ENCODE peak calls at places on chromosomes 6 and 20, in seven cellular contexts. X, N, A, G, P, T and M are unnamed samples. For H3K4me1, the result is how much of the 10 kb centered on the place peaks cover.

GRCh38 chr6:70889270-70889669 is 67.6 kb downstream of the B3GAT2 start:
- DNase-seq in T (no peak), A (no peak), N (no peak), P (no peak), G (no peak), X (no peak), M (no peak)

GRCh38 chr6:4860387-4860786 is 84.2 kb downstream of the CDYL start:
- DNase-seq in G (no peak), N (no peak), A (no peak), X (no peak), T (no peak), P (no peak), M (no peak)

GRCh38 chr6:105594272-105594671 is 191.4 kb upstream of the PREP start:
- DNase-seq in X (no peak), N (no peak), P (no peak), G (no peak), A (no peak), T (no peak), M (no peak)

GRCh38 chr6:87789198-87789899 is 87.3 kb upstream of the AKIRIN2 start:
- DNase-seq in N (peak), X (peak), P (no peak), A (no peak), T (peak), G (no peak), M (no peak)

GRCh38 chr6:81075974-81076373 is 676.5 kb downstream of the TENT5A start:
- DNase-seq in A (no peak), T (peak), N (peak), G (no peak), X (no peak), P (no peak), M (no peak)

GRCh38 chr6:150169609-150170008 is 26.8 kb downstream of the PPP1R14C start:
- DNase-seq in G (no peak), N (peak), T (no peak), A (no peak), X (no peak), P (no peak), M (no peak)

GRCh38 chr20:51763965-51764602 is 4.1 kb downstream of the ATP9A start:
- DNase-seq in X (no peak), P (no peak), N (peak), G (no peak), T (no peak), A (no peak), M (no peak)

GRCh38 chr20:63734946-63735858 is 1.3 kb upstream of the LIME1 start:
- DNase-seq in P (no peak), N (no peak), X (no peak), G (no peak), A (peak), T (no peak), M (no peak)

GRCh38 chr6:37783831-37784584 is 35.5 kb upstream of the ZFAND3 start:
- DNase-seq in P (no peak), X (no peak), T (no peak), N (no peak), G (no peak), A (peak), M (no peak)

GRCh38 chr20:36887779-36888133 is 11.8 kb downstream of the TLDC2 start:
- DNase-seq in A (no peak), P (no peak), G (no peak), X (no peak), N (no peak), T (no peak), M (peak)

GRCh38 chr20:9068896-9069663 is at the start of gene PLCB4:
- DNase-seq in T (no peak), N (peak), G (peak), A (peak), X (peak), P (no peak), M (peak)

GRCh38 chr6:151325075-151326050 is 66.0 kb downstream of the ZBTB2 start:
- DNase-seq in A (peak), P (no peak), G (peak), T (peak), N (peak), X (peak), M (peak)

GRCh38 chr6:12293931-12294800 is 4.0 kb downstream of the EDN1 start:
- DNase-seq in G (no peak), P (no peak), N (no peak), T (no peak), X (no peak), A (no peak), M (no peak)

GRCh38 chr20:35854697-35855434 is 83.1 kb downstream of the PHF20 start:
- DNase-seq in A (no peak), N (peak), T (no peak), G (no peak), P (no peak), X (no peak), M (no peak)

GRCh38 chr6:111469543-111469942 is 13.5 kb downstream of the REV3L start:
- DNase-seq in T (no peak), N (no peak), G (no peak), X (no peak), A (no peak), P (no peak), M (no peak)

GRCh38 chr6:145044606-145045275 is 690.6 kb downstream of the EPM2A start:
- DNase-seq in X (no peak), A (no peak), N (peak), G (no peak), P (no peak), T (no peak), M (no peak)

GRCh38 chr6:111625511-111626331 is 20.0 kb upstream of the TRAF3IP2 start:
- DNase-seq in X (no peak), A (no peak), P (no peak), N (peak), T (no peak), G (no peak), M (peak)

GRCh38 chr6:155177369-155177961 is 86.3 kb upstream of the CLDN20 start:
- DNase-seq in G (no peak), P (no peak), X (peak), T (peak), N (peak), A (no peak), M (no peak)

GRCh38 chr20:63942250-63943006 is 13.8 kb downstream of the UCKL1 start:
- DNase-seq in A (peak), G (peak), N (peak), P (no peak), T (no peak), X (no peak), M (peak)

GRCh38 chr20:13638162-13638495 is 603 bp downstream of the TASP1 start:
- DNase-seq in P (no peak), A (no peak), G (no peak), N (peak), T (peak), X (peak), M (no peak)

GRCh38 chr20:22586645-22587310 is 2.4 kb upstream of the FOXA2 start:
- DNase-seq in A (no peak), G (no peak), N (no peak), X (peak), T (peak), P (no peak), M (no peak)

GRCh38 chr20:6053776-6054688 is at the start of gene LRRN4:
- DNase-seq in X (no peak), N (peak), T (peak), A (no peak), G (no peak), P (no peak), M (no peak)

GRCh38 chr6:137002505-137002904 is 42.3 kb downstream of the IL20RA start:
- DNase-seq in N (no peak), G (no peak), X (no peak), A (no peak), T (no peak), P (no peak), M (no peak)

GRCh38 chr6:168016756-168017525 is 19.5 kb downstream of the KIF25 start:
- DNase-seq in P (no peak), X (no peak), A (no peak), N (no peak), G (peak), T (no peak), M (no peak)

GRCh38 chr6:167396068-167396658 is 71.3 kb downstream of the TTLL2 start:
- DNase-seq in T (no peak), P (no peak), N (no peak), X (no peak), G (no peak), A (no peak), M (no peak)

GRCh38 chr20:52003415-52003814 is 188.2 kb downstream of the ZFP64 start:
- DNase-seq in P (no peak), G (no peak), X (no peak), A (no peak), N (no peak), T (no peak), M (no peak)

GRCh38 chr20:46651091-46651962 is at the start of gene SLC13A3:
- DNase-seq in N (no peak), G (no peak), P (no peak), T (peak), X (no peak), A (no peak), M (no peak)

GRCh38 chr6:119152187-119152586 is 73.7 kb upstream of the FAM184A start:
- DNase-seq in P (no peak), T (no peak), N (no peak), G (no peak), X (no peak), A (no peak), M (no peak)

GRCh38 chr6:168340819-168341218 is 21.2 kb upstream of the DACT2 start:
- DNase-seq in A (no peak), N (no peak), P (no peak), T (no peak), X (no peak), G (no peak), M (no peak)

GRCh38 chr6:44685213-44685612 is 297.7 kb downstream of the CDC5L start:
- DNase-seq in P (no peak), G (no peak), A (no peak), T (no peak), N (no peak), X (no peak), M (no peak)

GRCh38 chr20:38152175-38153010 is 12.7 kb downstream of the TGM2 start:
- DNase-seq in P (peak), N (peak), T (peak), G (peak), A (peak), X (peak), M (peak)

GRCh38 chr6:131250121-131250520 is 114.9 kb downstream of the AKAP7 start:
- DNase-seq in N (peak), T (no peak), P (no peak), X (no peak), G (peak), A (peak), M (peak)

GRCh38 chr6:13865132-13865531 is 50.8 kb upstream of the MCUR1 start:
- DNase-seq in A (no peak), N (no peak), P (no peak), X (no peak), T (no peak), G (no peak), M (no peak)

GRCh38 chr6:46130665-46131064 is 876 bp downstream of the ENPP4 start:
- DNase-seq in T (no peak), A (no peak), G (no peak), P (no peak), N (no peak), X (no peak), M (no peak)

GRCh38 chr20:58746551-58747399 is 54.2 kb downstream of the NPEPL1 start:
- DNase-seq in X (no peak), G (no peak), N (no peak), T (no peak), A (no peak), P (no peak), M (no peak)

GRCh38 chr6:81987293-81987692 is 234.8 kb upstream of the TENT5A start:
- DNase-seq in X (no peak), N (no peak), A (no peak), P (no peak), T (no peak), G (no peak), M (no peak)

GRCh38 chr20:32831982-32832381 is 12.2 kb downstream of the MAPRE1 start:
- DNase-seq in X (no peak), P (no peak), N (no peak), G (no peak), A (no peak), T (no peak), M (no peak)

GRCh38 chr6:149890629-149891045 is 7.3 kb downstream of the RAET1E start:
- DNase-seq in G (no peak), T (no peak), X (no peak), A (no peak), P (no peak), N (no peak), M (no peak)

GRCh38 chr6:38977101-38977500 is 71.5 kb upstream of the GLP1R start:
- DNase-seq in G (no peak), N (no peak), T (no peak), A (no peak), P (no peak), X (no peak), M (no peak)

GRCh38 chr6:38346291-38347079 is 293.2 kb downstream of the BTBD9 start:
- DNase-seq in A (no peak), N (peak), X (no peak), T (no peak), G (no peak), P (no peak), M (no peak)

GRCh38 chr6:26383624-26384417 is 913 bp downstream of the BTN2A2 start:
- DNase-seq in G (peak), T (no peak), X (no peak), A (peak), N (peak), P (no peak), M (no peak)
- TF ChIP-seq POLR2A in G (no peak), T (no peak), X (no peak), A (peak), N (no peak), P (peak), M (no peak)

GRCh38 chr6:165646484-165646883 is 16.6 kb downstream of the PDE10A start:
- DNase-seq in N (no peak), P (no peak), T (no peak), X (no peak), A (no peak), G (no peak), M (no peak)

GRCh38 chr6:165649701-165650137 is 13.3 kb downstream of the PDE10A start:
- DNase-seq in G (peak), T (no peak), X (no peak), A (no peak), N (peak), P (no peak), M (no peak)

GRCh38 chr6:165645919-165646318 is 17.1 kb downstream of the PDE10A start:
- DNase-seq in T (no peak), A (no peak), G (no peak), N (no peak), X (no peak), P (no peak), M (no peak)

GRCh38 chr6:165647041-165647440 is 16.0 kb downstream of the PDE10A start:
- DNase-seq in T (no peak), P (no peak), G (no peak), A (no peak), X (no peak), N (no peak), M (no peak)

GRCh38 chr6:165649152-165649551 is 13.9 kb downstream of the PDE10A start:
- DNase-seq in N (no peak), G (no peak), A (no peak), T (no peak), P (no peak), X (no peak), M (no peak)
- H3K4me1 ChIP-seq in N (under half), G (under half), A (under half), T (under half), P (under half), X (under half), M (under half)

GRCh38 chr6:156776470-156776840 is 723 bp upstream of the ARID1B start:
- DNase-seq in T (peak), N (peak), X (no peak), P (no peak), A (no peak), G (no peak), M (no peak)

GRCh38 chr6:156774872-156775405 is 2.2 kb upstream of the ARID1B start:
- DNase-seq in G (no peak), P (no peak), X (no peak), T (no peak), N (no peak), A (no peak), M (no peak)

GRCh38 chr6:156773476-156773875 is 3.7 kb upstream of the ARID1B start:
- DNase-seq in T (no peak), G (no peak), N (no peak), X (no peak), A (no peak), P (no peak), M (no peak)

GRCh38 chr6:156775717-156776116 is 1.5 kb upstream of the ARID1B start:
- DNase-seq in X (no peak), G (no peak), T (no peak), A (no peak), N (no peak), P (no peak), M (no peak)

DNA sequence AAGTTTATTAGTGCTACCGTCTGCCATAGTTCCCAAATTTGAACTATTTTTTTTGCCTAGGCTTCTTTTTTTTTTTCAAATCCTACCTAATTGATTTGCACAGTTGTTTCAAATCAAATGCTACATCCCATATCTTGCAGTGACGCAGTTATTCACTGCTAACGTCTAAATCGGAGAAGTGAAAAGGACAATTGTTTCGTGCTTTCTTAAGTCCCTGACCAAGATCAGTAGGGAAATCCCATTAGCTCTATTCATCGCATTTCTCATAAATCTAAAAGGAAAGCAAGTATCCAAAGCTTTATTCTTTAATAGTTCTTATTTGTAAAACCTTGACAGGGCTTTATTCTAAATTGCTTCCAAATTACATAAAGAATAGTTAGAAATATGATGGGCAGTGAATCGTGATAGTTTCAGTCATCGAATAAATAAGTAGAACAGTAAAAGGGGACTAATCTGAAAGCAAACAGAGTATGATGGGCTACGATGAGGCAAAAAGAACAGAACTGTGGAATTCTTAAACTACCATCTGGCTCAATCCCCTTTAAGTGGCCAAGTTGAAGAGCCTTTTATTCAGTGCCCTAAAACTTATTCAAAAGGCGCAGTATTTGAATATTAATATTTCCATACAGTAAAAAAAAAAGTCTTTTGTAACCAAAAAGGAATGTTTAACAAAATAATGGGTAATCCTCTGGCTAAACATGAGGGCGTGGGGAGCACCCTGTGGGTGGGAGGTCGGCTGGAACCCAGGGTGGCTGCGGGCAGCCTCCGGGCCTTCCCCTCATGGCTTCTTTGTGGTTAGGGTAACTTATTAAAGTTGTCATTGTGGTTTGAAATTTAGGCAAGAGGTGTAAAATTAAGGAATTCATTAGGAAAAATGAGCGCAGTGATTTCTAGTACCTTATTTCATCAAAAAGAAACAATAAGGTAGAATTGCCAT is 3.0 kb upstream of the ARID1B start:
- DNase-seq in G (no peak), T (no peak), P (no peak), X (no peak), A (no peak), N (no peak), M (no peak)
- H3K4me3 ChIP-seq in G (no peak), T (no peak), P (peak), X (no peak), A (no peak), N (no peak), M (no peak)

GRCh38 chr20:11890331-11891080 is 27.2 kb upstream of the BTBD3 start:
- DNase-seq in G (peak), X (peak), P (no peak), N (peak), T (peak), A (peak), M (peak)
- TF ChIP-seq POLR2A in G (peak), X (peak), P (peak), N (peak), T (peak), A (peak), M (peak)

GRCh38 chr6:35034411-35035171 is 106.5 kb downstream of the TCP11 start:
- DNase-seq in A (no peak), G (peak), N (no peak), T (no peak), P (no peak), X (no peak), M (no peak)
- H3K4me1 ChIP-seq in A (under half), G (under half), N (under half), T (under half), P (under half), X (under half), M (under half)

GRCh38 chr6:143516700-143517446 is 5.4 kb upstream of the FUCA2 start:
- DNase-seq in P (no peak), N (no peak), T (no peak), X (no peak), G (no peak), A (no peak), M (no peak)

GRCh38 chr6:143514996-143515760 is 3.7 kb upstream of the FUCA2 start:
- DNase-seq in X (no peak), N (no peak), P (no peak), T (no peak), G (peak), A (peak), M (no peak)

GRCh38 chr6:143513410-143513809 is 1.9 kb upstream of the FUCA2 start:
- DNase-seq in G (no peak), A (no peak), X (no peak), P (no peak), N (no peak), T (peak), M (no peak)

GRCh38 chr6:143517447-143517773 is 5.9 kb upstream of the FUCA2 start:
- DNase-seq in X (no peak), A (no peak), P (no peak), N (no peak), G (no peak), T (no peak), M (no peak)

DNA sequence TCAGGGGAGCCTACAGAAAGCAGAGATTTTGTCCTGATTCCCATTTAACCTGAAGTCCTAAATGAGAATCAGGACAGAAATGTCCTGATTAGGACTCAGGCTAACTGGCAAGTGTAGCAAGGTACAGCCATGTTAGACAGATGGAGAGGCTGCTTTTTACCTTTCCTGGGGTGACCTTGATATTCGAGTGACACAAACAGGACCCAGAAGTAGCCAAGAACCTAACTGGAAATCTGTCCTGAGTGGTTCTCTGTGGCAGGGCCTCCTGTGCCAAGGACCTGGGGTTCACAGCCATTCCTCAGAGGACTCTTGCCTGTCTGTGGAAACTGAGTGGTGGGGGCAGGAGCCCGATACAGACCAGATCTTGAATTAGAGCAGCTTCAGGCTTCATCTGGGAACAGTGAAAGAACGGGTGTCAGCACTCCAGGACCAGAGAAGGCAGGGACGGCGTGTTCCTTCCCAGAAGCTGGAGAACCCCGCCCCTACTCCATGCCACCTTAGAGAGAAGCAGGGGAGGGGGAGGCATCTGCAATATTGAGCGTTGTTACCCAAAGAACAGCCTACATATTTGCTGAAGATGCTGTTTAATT is 4.3 kb upstream of the FUCA2 start:
- DNase-seq in G (no peak), A (no peak), X (no peak), T (no peak), P (no peak), N (no peak), M (no peak)
- H3K4me3 ChIP-seq in G (no peak), A (no peak), X (no peak), T (no peak), P (no peak), N (no peak), M (no peak)